ENCODE peak calls at places on chromosomes 7 and 10, in eight cellular contexts. T is cardiac fibroblast, K is kidney epithelial cell, W is nephron progenitor cell, G is IMR-90, N is PC-3, A is SK-N-SH, J is endothelial cell. B is an unnamed sample.

GRCh38 chr10:86591436-86591835 is 62.9 kb upstream of the OPN4 start:
- DNase-seq in T (no peak), G (no peak), K (no peak), J (no peak), N (no peak), A (no peak), W (no peak), B (no peak)

GRCh38 chr7:117775826-117776623 is 97.2 kb downstream of the CTTNBP2 start:
- DNase-seq in J (no peak), N (no peak), K (no peak), T (no peak), G (no peak), W (no peak), A (no peak), B (no peak)

GRCh38 chr10:8283166-8283905 is 228.8 kb downstream of the GATA3 start:
- DNase-seq in N (no peak), T (peak; percentile 44), W (no peak), K (no peak), A (no peak), J (no peak), G (no peak), B (no peak)

GRCh38 chr7:15839415-15840100 is 153.1 kb upstream of the MEOX2 start:
- DNase-seq in W (peak; percentile 69), A (peak; percentile 15), J (peak; percentile 58), G (no peak), K (no peak), T (peak; percentile 67), N (no peak), B (peak; percentile 81)

GRCh38 chr7:48035967-48036478 is 680 bp downstream of the C7orf57 start:
- DNase-seq in K (no peak), A (peak; percentile 59), T (peak; percentile 31), N (peak; percentile 24), W (peak; percentile 58), J (peak; percentile 42), G (peak; percentile 37), B (peak; percentile 52)

GRCh38 chr7:155864991-155865690 is 52.9 kb upstream of the SHH start:
- DNase-seq in J (no peak), W (no peak), A (no peak), G (no peak), T (no peak), N (no peak), K (no peak), B (no peak)

GRCh38 chr10:77732213-77733003 is 94.8 kb upstream of the KCNMA1 start:
- DNase-seq in G (no peak), K (no peak), W (no peak), J (no peak), N (no peak), A (no peak), T (no peak), B (no peak)

GRCh38 chr7:29285451-29285807 is 90.9 kb downstream of the CHN2 start:
- DNase-seq in G (peak; percentile 37), A (no peak), J (no peak), T (peak; percentile 88), W (no peak), N (peak; percentile 97), K (peak; percentile 92), B (no peak)

GRCh38 chr7:322111-322671 is 32.2 kb downstream of the FOXL3 start:
- DNase-seq in T (peak; percentile 38), N (peak; percentile 81), K (no peak), A (peak; percentile 100), W (peak; percentile 94), G (peak; percentile 3), J (peak; percentile 89), B (peak; percentile 81)

GRCh38 chr10:88592425-88592824 is 5.9 kb downstream of the LIPJ start:
- DNase-seq in W (no peak), K (no peak), N (no peak), G (no peak), A (no peak), J (no peak), T (no peak), B (no peak)

GRCh38 chr10:46520381-46520780 is 36.1 kb downstream of the GPRIN2 start:
- DNase-seq in T (no peak), G (no peak), A (no peak), J (no peak), W (peak; percentile 1), N (no peak), K (no peak), B (peak; percentile 29)

GRCh38 chr10:84605802-84606201 is 277.4 kb downstream of the CCSER2 start:
- DNase-seq in G (no peak), A (no peak), N (no peak), T (no peak), K (no peak), J (no peak), W (no peak), B (no peak)

GRCh38 chr7:93178213-93178612 is 30.0 kb upstream of the SAMD9L start:
- DNase-seq in K (no peak), N (peak; percentile 50), T (peak; percentile 27), J (no peak), G (peak; percentile 23), W (no peak), A (peak; percentile 3), B (no peak)

GRCh38 chr7:41007351-41007751 is 695.5 kb downstream of the INHBA start:
- DNase-seq in T (peak; percentile 28), G (no peak), K (no peak), A (no peak), N (peak; percentile 31), W (no peak), J (no peak), B (no peak)

GRCh38 chr10:113225903-113226302 is 275.9 kb downstream of the TCF7L2 start:
- DNase-seq in K (no peak), J (no peak), W (no peak), G (no peak), N (no peak), T (no peak), A (no peak), B (no peak)

GRCh38 chr10:8401531-8401930 is 347.0 kb downstream of the GATA3 start:
- DNase-seq in G (no peak), T (no peak), J (no peak), W (no peak), A (no peak), N (no peak), K (no peak), B (no peak)

GRCh38 chr7:100967292-100967863 is 2.0 kb upstream of the MUC12 start:
- DNase-seq in J (no peak), K (no peak), T (no peak), N (no peak), A (peak; percentile 53), W (no peak), G (no peak), B (no peak)

DNA sequence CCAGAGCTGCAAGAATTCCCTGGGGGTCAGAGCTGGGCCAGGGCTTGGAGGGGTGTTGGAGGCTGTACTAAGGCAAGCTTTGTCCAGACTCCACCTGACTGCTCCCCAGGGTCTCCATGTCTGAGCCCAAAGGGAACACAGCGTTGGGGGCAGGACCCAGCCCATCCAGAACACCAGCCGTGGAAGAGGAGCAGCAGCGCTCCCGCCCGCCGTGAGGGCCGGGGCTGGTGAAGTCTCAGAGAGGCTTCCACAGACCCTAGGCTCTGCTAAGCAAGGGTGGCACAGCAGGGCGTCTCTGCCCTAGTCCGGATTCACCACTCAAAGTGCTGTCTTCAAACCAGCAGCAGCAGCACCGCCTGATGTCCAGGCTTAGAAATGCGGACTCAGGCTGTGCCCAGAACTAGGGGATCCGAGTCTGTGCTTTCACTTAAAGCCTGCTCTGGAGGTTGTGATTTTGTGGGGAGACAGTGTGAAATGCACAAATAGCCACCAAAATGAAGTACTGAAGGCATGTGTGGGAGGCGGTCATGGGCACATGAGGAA is 16.7 kb upstream of the AQP1 start:
- DNase-seq in G (no peak), A (no peak), K (no peak), W (no peak), T (no peak), N (peak; percentile 10), J (no peak), B (no peak)
- TF ChIP-seq CTCF in G (no peak), A (peak; percentile 21), K (peak; percentile 16), W (no peak), T (no peak), N (peak; percentile 17), J (no peak), B (no peak)

GRCh38 chr10:34618611-34619010 is 196.5 kb downstream of the PARD3 start:
- DNase-seq in J (no peak), G (no peak), K (no peak), W (no peak), N (peak; percentile 40), T (no peak), A (no peak), B (no peak)

GRCh38 chr10:34613491-34613890 is 201.6 kb downstream of the PARD3 start:
- DNase-seq in N (no peak), W (no peak), T (no peak), J (no peak), K (no peak), G (no peak), A (no peak), B (no peak)

GRCh38 chr10:34612446-34612845 is 202.7 kb downstream of the PARD3 start:
- DNase-seq in K (no peak), G (no peak), W (no peak), A (no peak), N (peak; percentile 84), J (no peak), T (peak; percentile 33), B (no peak)

GRCh38 chr10:34612938-34613337 is 202.2 kb downstream of the PARD3 start:
- DNase-seq in T (no peak), G (no peak), K (no peak), J (no peak), N (no peak), W (no peak), A (no peak), B (no peak)

GRCh38 chr10:34615770-34616169 is 199.3 kb downstream of the PARD3 start:
- DNase-seq in J (no peak), A (no peak), N (no peak), K (no peak), G (peak; percentile 30), T (no peak), W (no peak), B (no peak)
- TF ChIP-seq CTCF in J (no peak), A (peak; percentile 14), N (no peak), K (no peak), G (no peak), T (no peak), W (no peak), B (no peak)

GRCh38 chr7:128869138-128869943 is 6.7 kb downstream of the ATP6V1F start:
- DNase-seq in T (peak; percentile 42), J (peak; percentile 37), A (peak; percentile 87), W (peak; percentile 72), G (peak; percentile 23), K (no peak), N (peak; percentile 56), B (peak; percentile 71)
- TF ChIP-seq CTCF in T (no peak), J (no peak), A (peak; percentile 44), W (no peak), G (peak; percentile 13), K (no peak), N (no peak), B (no peak)

DNA sequence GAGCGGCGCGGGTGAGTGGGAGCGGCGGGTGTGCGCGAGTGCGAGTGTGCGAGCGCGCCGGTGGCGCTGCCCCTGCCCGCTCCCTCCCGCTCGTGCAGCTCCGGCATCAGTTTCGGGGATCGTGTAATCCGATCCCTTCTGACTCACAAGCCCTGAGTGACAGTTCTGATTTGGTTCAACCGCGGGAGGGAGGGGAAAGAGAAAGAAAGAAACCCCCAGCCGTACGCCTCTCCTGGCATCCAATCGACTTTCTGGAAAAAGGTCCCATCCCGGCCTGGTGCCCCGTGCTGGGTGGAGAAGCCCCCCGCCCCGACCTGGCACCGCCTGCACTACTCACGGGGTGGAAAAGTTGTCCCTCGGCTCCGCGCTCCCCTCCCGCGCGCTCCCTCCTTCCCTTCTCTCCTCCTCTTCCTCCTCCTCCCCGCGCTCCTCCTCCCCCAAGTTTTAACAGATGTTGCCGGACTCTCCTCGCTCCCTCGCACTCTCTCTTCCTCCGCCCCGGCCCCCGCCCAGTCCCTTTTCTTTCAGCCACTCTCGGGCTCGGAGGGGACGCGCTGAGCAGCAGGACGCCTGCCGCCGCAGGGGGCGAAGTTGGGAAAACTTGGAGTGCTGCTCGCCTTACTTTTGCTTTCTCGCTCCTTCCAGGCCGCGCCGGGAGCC is at the start of gene GLI3:
- DNase-seq in T (peak; percentile 96), W (peak; percentile 91), A (peak; percentile 54), G (peak; percentile 93), K (peak; percentile 56), J (peak; percentile 82), N (peak; percentile 88), B (peak; percentile 48)
- TF ChIP-seq CTCF in T (peak; percentile 51), W (no peak), A (peak; percentile 38), G (peak; percentile 36), K (peak; percentile 39), J (no peak), N (no peak), B (no peak)

B was measured in glutamatergic neuron.